ENCODE peak calls at places on chromosome 1, in ten cellular contexts. One of them, this sample, is unnamed.

GRCh38 chr1:7177438-7178126 is 392.3 kb downstream of the CAMTA1 start:
- DNase-seq in H1: no peak
- DNase-seq in NB4: peak; percentile 9
- DNase-seq in heart left ventricle: no peak
- DNase-seq in body of pancreas: no peak
- DNase-seq in A549: no peak
- DNase-seq in stomach: no peak
- DNase-seq in esophagus muscularis mucosa: peak; percentile 42
- DNase-seq in ovary: no peak
- DNase-seq in IMR-90: no peak
- DNase-seq in this sample: no peak

GRCh38 chr1:44103270-44104131 is 15.1 kb upstream of the KLF17 start:
- DNase-seq in H1: peak; percentile 80
- DNase-seq in NB4: peak; percentile 13
- DNase-seq in heart left ventricle: no peak
- DNase-seq in body of pancreas: no peak
- DNase-seq in A549: peak; percentile 59
- DNase-seq in stomach: no peak
- DNase-seq in esophagus muscularis mucosa: no peak
- DNase-seq in ovary: no peak
- DNase-seq in IMR-90: no peak
- DNase-seq in this sample: no peak

GRCh38 chr1:63662056-63662836 is 69.0 kb downstream of the PGM1 start:
- DNase-seq in H1: no peak
- DNase-seq in NB4: no peak
- DNase-seq in heart left ventricle: peak; percentile 42
- DNase-seq in body of pancreas: no peak
- DNase-seq in A549: peak; percentile 57
- DNase-seq in stomach: peak; percentile 37
- DNase-seq in esophagus muscularis mucosa: no peak
- DNase-seq in ovary: peak; percentile 40
- DNase-seq in IMR-90: peak; percentile 67
- DNase-seq in this sample: peak; percentile 88

GRCh38 chr1:62315387-62315786 is 3.8 kb downstream of the KANK4 start:
- DNase-seq in H1: no peak
- DNase-seq in NB4: no peak
- DNase-seq in heart left ventricle: no peak
- DNase-seq in body of pancreas: no peak
- DNase-seq in A549: no peak
- DNase-seq in stomach: no peak
- DNase-seq in esophagus muscularis mucosa: no peak
- DNase-seq in ovary: no peak
- DNase-seq in IMR-90: no peak
- DNase-seq in this sample: no peak

GRCh38 chr1:209822706-209823105 is 5.1 kb upstream of the UTP25 start:
- DNase-seq in H1: peak; percentile 32
- DNase-seq in NB4: no peak
- DNase-seq in heart left ventricle: no peak
- DNase-seq in body of pancreas: no peak
- DNase-seq in A549: no peak
- DNase-seq in stomach: no peak
- DNase-seq in esophagus muscularis mucosa: no peak
- DNase-seq in ovary: no peak
- DNase-seq in IMR-90: no peak
- DNase-seq in this sample: no peak

GRCh38 chr1:174301295-174302077 is 142.2 kb downstream of the RABGAP1L start:
- DNase-seq in H1: no peak
- DNase-seq in NB4: no peak
- DNase-seq in heart left ventricle: no peak
- DNase-seq in body of pancreas: no peak
- DNase-seq in A549: no peak
- DNase-seq in stomach: no peak
- DNase-seq in esophagus muscularis mucosa: no peak
- DNase-seq in ovary: no peak
- DNase-seq in IMR-90: no peak
- DNase-seq in this sample: no peak

GRCh38 chr1:41927118-41927517 is 8.4 kb upstream of the HIVEP3 start:
- DNase-seq in H1: no peak
- DNase-seq in NB4: no peak
- DNase-seq in heart left ventricle: no peak
- DNase-seq in body of pancreas: no peak
- DNase-seq in A549: no peak
- DNase-seq in stomach: peak; percentile 34
- DNase-seq in esophagus muscularis mucosa: no peak
- DNase-seq in ovary: no peak
- DNase-seq in IMR-90: no peak
- DNase-seq in this sample: no peak

GRCh38 chr1:110228853-110229252 is 18.7 kb downstream of the KCNC4 start:
- DNase-seq in H1: no peak
- DNase-seq in NB4: no peak
- DNase-seq in heart left ventricle: no peak
- DNase-seq in body of pancreas: no peak
- DNase-seq in A549: no peak
- DNase-seq in stomach: no peak
- DNase-seq in esophagus muscularis mucosa: no peak
- DNase-seq in ovary: no peak
- DNase-seq in IMR-90: no peak
- DNase-seq in this sample: no peak

GRCh38 chr1:240210026-240210425 is 118.3 kb downstream of the FMN2 start:
- DNase-seq in H1: no peak
- DNase-seq in NB4: no peak
- DNase-seq in heart left ventricle: no peak
- DNase-seq in body of pancreas: no peak
- DNase-seq in A549: no peak
- DNase-seq in stomach: no peak
- DNase-seq in esophagus muscularis mucosa: no peak
- DNase-seq in ovary: no peak
- DNase-seq in IMR-90: peak; percentile 71
- DNase-seq in this sample: no peak

GRCh38 chr1:28840928-28841544 is 29.1 kb downstream of the OPRD1 start:
- DNase-seq in H1: no peak
- DNase-seq in NB4: no peak
- DNase-seq in heart left ventricle: no peak
- DNase-seq in body of pancreas: no peak
- DNase-seq in A549: no peak
- DNase-seq in stomach: no peak
- DNase-seq in esophagus muscularis mucosa: no peak
- DNase-seq in ovary: no peak
- DNase-seq in IMR-90: no peak
- DNase-seq in this sample: no peak
- TF ChIP-seq CTCF in H1: peak; percentile 3
- TF ChIP-seq CTCF in NB4: no peak
- TF ChIP-seq CTCF in heart left ventricle: no peak
- TF ChIP-seq CTCF in body of pancreas: no peak
- TF ChIP-seq CTCF in A549: no peak
- TF ChIP-seq CTCF in stomach: no peak
- TF ChIP-seq CTCF in esophagus muscularis mucosa: no peak
- TF ChIP-seq CTCF in ovary: no peak
- TF ChIP-seq CTCF in IMR-90: no peak
- TF ChIP-seq CTCF in this sample: no peak

GRCh38 chr1:183473286-183473536 is 912 bp downstream of the SMG7 start:
- DNase-seq in H1: no peak
- DNase-seq in NB4: no peak
- DNase-seq in heart left ventricle: no peak
- DNase-seq in body of pancreas: no peak
- DNase-seq in A549: no peak
- DNase-seq in stomach: no peak
- DNase-seq in esophagus muscularis mucosa: no peak
- DNase-seq in ovary: no peak
- DNase-seq in IMR-90: no peak
- DNase-seq in this sample: no peak

GRCh38 chr1:183471748-183472487 is 381 bp upstream of the SMG7 start:
- DNase-seq in H1: peak; percentile 94
- DNase-seq in NB4: peak; percentile 96
- DNase-seq in heart left ventricle: peak; percentile 99
- DNase-seq in body of pancreas: peak; percentile 97
- DNase-seq in A549: peak; percentile 99
- DNase-seq in stomach: peak; percentile 94
- DNase-seq in esophagus muscularis mucosa: peak; percentile 99
- DNase-seq in ovary: peak; percentile 98
- DNase-seq in IMR-90: peak; percentile 98
- DNase-seq in this sample: peak; percentile 99

GRCh38 chr1:183470961-183471747 is 1.1 kb upstream of the SMG7 start:
- DNase-seq in H1: peak; percentile 88
- DNase-seq in NB4: peak; percentile 80
- DNase-seq in heart left ventricle: peak; percentile 80
- DNase-seq in body of pancreas: peak; percentile 68
- DNase-seq in A549: peak; percentile 91
- DNase-seq in stomach: peak; percentile 71
- DNase-seq in esophagus muscularis mucosa: peak; percentile 93
- DNase-seq in ovary: peak; percentile 73
- DNase-seq in IMR-90: peak; percentile 67
- DNase-seq in this sample: peak; percentile 93

GRCh38 chr1:183470147-183470960 is 1.9 kb upstream of the SMG7 start:
- DNase-seq in H1: peak; percentile 72
- DNase-seq in NB4: peak; percentile 89
- DNase-seq in heart left ventricle: peak; percentile 91
- DNase-seq in body of pancreas: peak; percentile 87
- DNase-seq in A549: peak; percentile 83
- DNase-seq in stomach: peak; percentile 86
- DNase-seq in esophagus muscularis mucosa: peak; percentile 95
- DNase-seq in ovary: peak; percentile 70
- DNase-seq in IMR-90: peak; percentile 47
- DNase-seq in this sample: peak; percentile 96

GRCh38 chr1:183472488-183473285 is at the start of gene SMG7:
- DNase-seq in H1: no peak
- DNase-seq in NB4: peak; percentile 64
- DNase-seq in heart left ventricle: no peak
- DNase-seq in body of pancreas: peak; percentile 33
- DNase-seq in A549: no peak
- DNase-seq in stomach: peak; percentile 40
- DNase-seq in esophagus muscularis mucosa: no peak
- DNase-seq in ovary: peak; percentile 30
- DNase-seq in IMR-90: peak; percentile 12
- DNase-seq in this sample: peak; percentile 31
- TF ChIP-seq POLR2A in H1: peak; percentile 57
- TF ChIP-seq POLR2A in NB4: no peak
- TF ChIP-seq POLR2A in heart left ventricle: no peak
- TF ChIP-seq POLR2A in body of pancreas: peak; percentile 37
- TF ChIP-seq POLR2A in A549: peak; percentile 68
- TF ChIP-seq POLR2A in stomach: no peak
- TF ChIP-seq POLR2A in esophagus muscularis mucosa: no peak
- TF ChIP-seq POLR2A in ovary: no peak
- TF ChIP-seq POLR2A in IMR-90: no peak
- TF ChIP-seq POLR2A in this sample: no peak

GRCh38 chr1:181906631-181907030 is 154.9 kb downstream of the ZNF648 start:
- DNase-seq in H1: no peak
- DNase-seq in NB4: no peak
- DNase-seq in heart left ventricle: no peak
- DNase-seq in body of pancreas: no peak
- DNase-seq in A549: no peak
- DNase-seq in stomach: no peak
- DNase-seq in esophagus muscularis mucosa: no peak
- DNase-seq in ovary: no peak
- DNase-seq in IMR-90: no peak
- DNase-seq in this sample: no peak

GRCh38 chr1:181905944-181906597 is 155.4 kb downstream of the ZNF648 start:
- DNase-seq in H1: no peak
- DNase-seq in NB4: no peak
- DNase-seq in heart left ventricle: no peak
- DNase-seq in body of pancreas: no peak
- DNase-seq in A549: no peak
- DNase-seq in stomach: no peak
- DNase-seq in esophagus muscularis mucosa: no peak
- DNase-seq in ovary: no peak
- DNase-seq in IMR-90: no peak
- DNase-seq in this sample: no peak

GRCh38 chr1:181909010-181909409 is 152.5 kb downstream of the ZNF648 start:
- DNase-seq in H1: no peak
- DNase-seq in NB4: no peak
- DNase-seq in heart left ventricle: no peak
- DNase-seq in body of pancreas: no peak
- DNase-seq in A549: no peak
- DNase-seq in stomach: no peak
- DNase-seq in esophagus muscularis mucosa: no peak
- DNase-seq in ovary: no peak
- DNase-seq in IMR-90: no peak
- DNase-seq in this sample: no peak

GRCh38 chr1:181911715-181912114 is 149.8 kb downstream of the ZNF648 start:
- DNase-seq in H1: no peak
- DNase-seq in NB4: no peak
- DNase-seq in heart left ventricle: no peak
- DNase-seq in body of pancreas: no peak
- DNase-seq in A549: no peak
- DNase-seq in stomach: no peak
- DNase-seq in esophagus muscularis mucosa: no peak
- DNase-seq in ovary: no peak
- DNase-seq in IMR-90: no peak
- DNase-seq in this sample: no peak

GRCh38 chr1:181910905-181911304 is 150.6 kb downstream of the ZNF648 start:
- DNase-seq in H1: no peak
- DNase-seq in NB4: peak; percentile 3
- DNase-seq in heart left ventricle: no peak
- DNase-seq in body of pancreas: no peak
- DNase-seq in A549: peak; percentile 10
- DNase-seq in stomach: no peak
- DNase-seq in esophagus muscularis mucosa: no peak
- DNase-seq in ovary: no peak
- DNase-seq in IMR-90: no peak
- DNase-seq in this sample: no peak
- TF ChIP-seq CTCF in H1: no peak
- TF ChIP-seq CTCF in NB4: peak; percentile 18
- TF ChIP-seq CTCF in heart left ventricle: peak; percentile 19
- TF ChIP-seq CTCF in body of pancreas: no peak
- TF ChIP-seq CTCF in A549: no peak
- TF ChIP-seq CTCF in stomach: no peak
- TF ChIP-seq CTCF in esophagus muscularis mucosa: no peak
- TF ChIP-seq CTCF in ovary: no peak
- TF ChIP-seq CTCF in IMR-90: no peak
- TF ChIP-seq CTCF in this sample: no peak

GRCh38 chr1:244322791-244323521 is 128.8 kb downstream of the ADSS2 start:
- DNase-seq in H1: no peak
- DNase-seq in NB4: peak; percentile 91
- DNase-seq in heart left ventricle: no peak
- DNase-seq in body of pancreas: peak; percentile 62
- DNase-seq in A549: peak; percentile 87
- DNase-seq in stomach: peak; percentile 49
- DNase-seq in esophagus muscularis mucosa: no peak
- DNase-seq in ovary: peak; percentile 40
- DNase-seq in IMR-90: peak; percentile 98
- DNase-seq in this sample: peak; percentile 82

GRCh38 chr1:244326757-244327156 is 125.0 kb downstream of the ADSS2 start:
- DNase-seq in H1: no peak
- DNase-seq in NB4: no peak
- DNase-seq in heart left ventricle: no peak
- DNase-seq in body of pancreas: no peak
- DNase-seq in A549: no peak
- DNase-seq in stomach: no peak
- DNase-seq in esophagus muscularis mucosa: no peak
- DNase-seq in ovary: no peak
- DNase-seq in IMR-90: no peak
- DNase-seq in this sample: no peak

GRCh38 chr1:244327533-244327932 is 124.2 kb downstream of the ADSS2 start:
- DNase-seq in H1: no peak
- DNase-seq in NB4: no peak
- DNase-seq in heart left ventricle: no peak
- DNase-seq in body of pancreas: no peak
- DNase-seq in A549: no peak
- DNase-seq in stomach: no peak
- DNase-seq in esophagus muscularis mucosa: no peak
- DNase-seq in ovary: no peak
- DNase-seq in IMR-90: no peak
- DNase-seq in this sample: no peak

GRCh38 chr1:244324176-244324883 is 127.4 kb downstream of the ADSS2 start:
- DNase-seq in H1: no peak
- DNase-seq in NB4: no peak
- DNase-seq in heart left ventricle: no peak
- DNase-seq in body of pancreas: no peak
- DNase-seq in A549: no peak
- DNase-seq in stomach: no peak
- DNase-seq in esophagus muscularis mucosa: no peak
- DNase-seq in ovary: no peak
- DNase-seq in IMR-90: no peak
- DNase-seq in this sample: peak; percentile 53

GRCh38 chr1:244325056-244325764 is 126.5 kb downstream of the ADSS2 start:
- DNase-seq in H1: no peak
- DNase-seq in NB4: peak; percentile 87
- DNase-seq in heart left ventricle: no peak
- DNase-seq in body of pancreas: no peak
- DNase-seq in A549: no peak
- DNase-seq in stomach: peak; percentile 43
- DNase-seq in esophagus muscularis mucosa: no peak
- DNase-seq in ovary: no peak
- DNase-seq in IMR-90: peak; percentile 47
- DNase-seq in this sample: peak; percentile 79
- TF ChIP-seq POLR2A in H1: no peak
- TF ChIP-seq POLR2A in NB4: no peak
- TF ChIP-seq POLR2A in heart left ventricle: no peak
- TF ChIP-seq POLR2A in body of pancreas: peak; percentile 16
- TF ChIP-seq POLR2A in A549: no peak
- TF ChIP-seq POLR2A in stomach: no peak
- TF ChIP-seq POLR2A in esophagus muscularis mucosa: no peak
- TF ChIP-seq POLR2A in ovary: no peak
- TF ChIP-seq POLR2A in IMR-90: no peak
- TF ChIP-seq POLR2A in this sample: no peak